ENCODE peak calls at places on chromosome 9, in five cellular contexts. One of them, this sample, is unnamed.

GRCh38 chr9:75658301-75658919 is 232.1 kb upstream of the PCSK5 start:
- DNase-seq in aorta: no peak
- DNase-seq in uterus: no peak
- DNase-seq in mammary epithelial cell: no peak
- DNase-seq in WERI-Rb-1: no peak
- DNase-seq in this sample: peak; percentile 45

GRCh38 chr9:112338561-112338960 is 5.1 kb upstream of the PTBP3 start:
- DNase-seq in aorta: no peak
- DNase-seq in uterus: no peak
- DNase-seq in mammary epithelial cell: peak; percentile 78
- DNase-seq in WERI-Rb-1: no peak
- DNase-seq in this sample: peak; percentile 67

GRCh38 chr9:80004687-80005086 is 432.9 kb downstream of the TLE4 start:
- DNase-seq in aorta: no peak
- DNase-seq in uterus: no peak
- DNase-seq in mammary epithelial cell: no peak
- DNase-seq in WERI-Rb-1: no peak
- DNase-seq in this sample: no peak

GRCh38 chr9:97873877-97874276 is 20.9 kb downstream of the FOXE1 start:
- DNase-seq in aorta: no peak
- DNase-seq in uterus: no peak
- DNase-seq in mammary epithelial cell: peak; percentile 52
- DNase-seq in WERI-Rb-1: no peak
- DNase-seq in this sample: peak; percentile 15

GRCh38 chr9:136941231-136942111 is 3.1 kb downstream of the FBXW5 start:
- DNase-seq in aorta: peak; percentile 76
- DNase-seq in uterus: peak; percentile 16
- DNase-seq in mammary epithelial cell: no peak
- DNase-seq in WERI-Rb-1: no peak
- DNase-seq in this sample: no peak

GRCh38 chr9:129027685-129028191 is 393 bp downstream of the SH3GLB2 start:
- DNase-seq in aorta: peak; percentile 87
- DNase-seq in uterus: peak; percentile 67
- DNase-seq in mammary epithelial cell: peak; percentile 57
- DNase-seq in WERI-Rb-1: peak; percentile 77
- DNase-seq in this sample: no peak

GRCh38 chr9:2281803-2282185 is 266.6 kb downstream of the SMARCA2 start:
- DNase-seq in aorta: no peak
- DNase-seq in uterus: no peak
- DNase-seq in mammary epithelial cell: no peak
- DNase-seq in WERI-Rb-1: no peak
- DNase-seq in this sample: no peak

GRCh38 chr9:80218336-80218735 is 646.6 kb downstream of the TLE4 start:
- DNase-seq in aorta: no peak
- DNase-seq in uterus: no peak
- DNase-seq in mammary epithelial cell: no peak
- DNase-seq in WERI-Rb-1: no peak
- DNase-seq in this sample: no peak

GRCh38 chr9:3008091-3008490 is 164.2 kb upstream of the PUM3 start:
- DNase-seq in aorta: no peak
- DNase-seq in uterus: no peak
- DNase-seq in mammary epithelial cell: no peak
- DNase-seq in WERI-Rb-1: no peak
- DNase-seq in this sample: no peak

GRCh38 chr9:107895524-107896001 is 406.0 kb upstream of the KLF4 start:
- DNase-seq in aorta: no peak
- DNase-seq in uterus: no peak
- DNase-seq in mammary epithelial cell: peak; percentile 40
- DNase-seq in WERI-Rb-1: no peak
- DNase-seq in this sample: no peak

GRCh38 chr9:116286287-116286686 is 132.7 kb downstream of the PAPPA start:
- DNase-seq in aorta: no peak
- DNase-seq in uterus: no peak
- DNase-seq in mammary epithelial cell: no peak
- DNase-seq in WERI-Rb-1: no peak
- DNase-seq in this sample: no peak

GRCh38 chr9:124320062-124320973 is 62.6 kb downstream of the NEK6 start:
- DNase-seq in aorta: peak; percentile 85
- DNase-seq in uterus: peak; percentile 61
- DNase-seq in mammary epithelial cell: peak; percentile 30
- DNase-seq in WERI-Rb-1: peak; percentile 88
- DNase-seq in this sample: peak; percentile 71

GRCh38 chr9:69877852-69878507 is 57.4 kb downstream of the CFAP95 start:
- DNase-seq in aorta: no peak
- DNase-seq in uterus: no peak
- DNase-seq in mammary epithelial cell: peak; percentile 37
- DNase-seq in WERI-Rb-1: no peak
- DNase-seq in this sample: peak; percentile 65

GRCh38 chr9:33926746-33927485 is 110.0 kb downstream of the UBE2R2 start:
- DNase-seq in aorta: peak; percentile 39
- DNase-seq in uterus: no peak
- DNase-seq in mammary epithelial cell: no peak
- DNase-seq in WERI-Rb-1: no peak
- DNase-seq in this sample: no peak

GRCh38 chr9:136297016-136297691 is 6.7 kb downstream of the CCDC187 start:
- DNase-seq in aorta: no peak
- DNase-seq in uterus: no peak
- DNase-seq in mammary epithelial cell: peak; percentile 84
- DNase-seq in WERI-Rb-1: no peak
- DNase-seq in this sample: no peak

GRCh38 chr9:137918331-137919094 is 40.9 kb downstream of the CACNA1B start:
- DNase-seq in aorta: no peak
- DNase-seq in uterus: no peak
- DNase-seq in mammary epithelial cell: no peak
- DNase-seq in WERI-Rb-1: no peak
- DNase-seq in this sample: no peak

GRCh38 chr9:81637276-81637675 is 52.1 kb downstream of the TLE1 start:
- DNase-seq in aorta: no peak
- DNase-seq in uterus: no peak
- DNase-seq in mammary epithelial cell: no peak
- DNase-seq in WERI-Rb-1: no peak
- DNase-seq in this sample: no peak

GRCh38 chr9:136020671-136021070 is 59.5 kb upstream of the UBAC1 start:
- DNase-seq in aorta: no peak
- DNase-seq in uterus: no peak
- DNase-seq in mammary epithelial cell: no peak
- DNase-seq in WERI-Rb-1: no peak
- DNase-seq in this sample: no peak

GRCh38 chr9:80560976-80561375 is 989.2 kb downstream of the TLE4 start:
- DNase-seq in aorta: no peak
- DNase-seq in uterus: no peak
- DNase-seq in mammary epithelial cell: peak; percentile 14
- DNase-seq in WERI-Rb-1: no peak
- DNase-seq in this sample: no peak

GRCh38 chr9:134597957-134598883 is 43.4 kb upstream of the COL5A1 start:
- DNase-seq in aorta: no peak
- DNase-seq in uterus: no peak
- DNase-seq in mammary epithelial cell: no peak
- DNase-seq in WERI-Rb-1: peak; percentile 53
- DNase-seq in this sample: no peak

GRCh38 chr9:87862536-87863268 is 20.0 kb upstream of the SPATA31E1 start:
- DNase-seq in aorta: no peak
- DNase-seq in uterus: no peak
- DNase-seq in mammary epithelial cell: peak; percentile 90
- DNase-seq in WERI-Rb-1: no peak
- DNase-seq in this sample: peak; percentile 70

GRCh38 chr9:94638335-94639044 is 828 bp downstream of the FBP1 start:
- DNase-seq in aorta: peak; percentile 63
- DNase-seq in uterus: no peak
- DNase-seq in mammary epithelial cell: no peak
- DNase-seq in WERI-Rb-1: no peak
- DNase-seq in this sample: no peak

GRCh38 chr9:2622361-2623045 is 916 bp downstream of the VLDLR start:
- DNase-seq in aorta: peak; percentile 81
- DNase-seq in uterus: peak; percentile 18
- DNase-seq in mammary epithelial cell: peak; percentile 54
- DNase-seq in WERI-Rb-1: peak; percentile 37
- DNase-seq in this sample: no peak

GRCh38 chr9:75445122-75445521 is 356.8 kb downstream of the OSTF1 start:
- DNase-seq in aorta: no peak
- DNase-seq in uterus: no peak
- DNase-seq in mammary epithelial cell: no peak
- DNase-seq in WERI-Rb-1: no peak
- DNase-seq in this sample: no peak

GRCh38 chr9:1429328-1429727 is 379.2 kb downstream of the DMRT2 start:
- DNase-seq in aorta: no peak
- DNase-seq in uterus: no peak
- DNase-seq in mammary epithelial cell: no peak
- DNase-seq in WERI-Rb-1: peak; percentile 10
- DNase-seq in this sample: peak; percentile 4

GRCh38 chr9:120387257-120387999 is 192.5 kb downstream of the CDK5RAP2 start:
- DNase-seq in aorta: no peak
- DNase-seq in uterus: no peak
- DNase-seq in mammary epithelial cell: no peak
- DNase-seq in WERI-Rb-1: no peak
- DNase-seq in this sample: no peak

GRCh38 chr9:84339523-84339922 is 1.0 kb downstream of the SLC28A3 start:
- DNase-seq in aorta: no peak
- DNase-seq in uterus: no peak
- DNase-seq in mammary epithelial cell: no peak
- DNase-seq in WERI-Rb-1: no peak
- DNase-seq in this sample: no peak

GRCh38 chr9:89277454-89277853 is 33.5 kb upstream of the CKS2 start:
- DNase-seq in aorta: no peak
- DNase-seq in uterus: no peak
- DNase-seq in mammary epithelial cell: peak; percentile 45
- DNase-seq in WERI-Rb-1: no peak
- DNase-seq in this sample: peak; percentile 65

GRCh38 chr9:80175286-80175906 is 603.6 kb downstream of the TLE4 start:
- DNase-seq in aorta: no peak
- DNase-seq in uterus: no peak
- DNase-seq in mammary epithelial cell: peak; percentile 16
- DNase-seq in WERI-Rb-1: peak; percentile 14
- DNase-seq in this sample: peak; percentile 75

GRCh38 chr9:85224301-85224700 is 517.5 kb downstream of the AGTPBP1 start:
- DNase-seq in aorta: no peak
- DNase-seq in uterus: no peak
- DNase-seq in mammary epithelial cell: no peak
- DNase-seq in WERI-Rb-1: no peak
- DNase-seq in this sample: no peak

GRCh38 chr9:130687615-130688014 is 6.0 kb upstream of the EXOSC2 start:
- DNase-seq in aorta: no peak
- DNase-seq in uterus: no peak
- DNase-seq in mammary epithelial cell: no peak
- DNase-seq in WERI-Rb-1: no peak
- DNase-seq in this sample: no peak

GRCh38 chr9:130689937-130690700 is 3.5 kb upstream of the EXOSC2 start:
- DNase-seq in aorta: no peak
- DNase-seq in uterus: peak; percentile 93
- DNase-seq in mammary epithelial cell: peak; percentile 98
- DNase-seq in WERI-Rb-1: no peak
- DNase-seq in this sample: peak; percentile 98

GRCh38 chr9:130692365-130692764 is 1.2 kb upstream of the EXOSC2 start:
- DNase-seq in aorta: no peak
- DNase-seq in uterus: no peak
- DNase-seq in mammary epithelial cell: no peak
- DNase-seq in WERI-Rb-1: peak; percentile 35
- DNase-seq in this sample: peak; percentile 35

GRCh38 chr9:130688070-130688469 is 5.5 kb upstream of the EXOSC2 start:
- DNase-seq in aorta: no peak
- DNase-seq in uterus: no peak
- DNase-seq in mammary epithelial cell: no peak
- DNase-seq in WERI-Rb-1: no peak
- DNase-seq in this sample: no peak

GRCh38 chr9:130689572-130689936 is 4.0 kb upstream of the EXOSC2 start:
- DNase-seq in aorta: no peak
- DNase-seq in uterus: no peak
- DNase-seq in mammary epithelial cell: no peak
- DNase-seq in WERI-Rb-1: no peak
- DNase-seq in this sample: no peak
- H3K4me3 ChIP-seq in aorta: no peak overlapping the region
- H3K4me3 ChIP-seq in uterus: peak overlapping the region; percentile 21
- H3K4me3 ChIP-seq in mammary epithelial cell: peak overlapping the region; percentile 61
- H3K4me3 ChIP-seq in WERI-Rb-1: no peak overlapping the region
- H3K4me3 ChIP-seq in this sample: peak overlapping the region; percentile 23

GRCh38 chr9:35072461-35073275 is at the start of gene VCP:
- DNase-seq in aorta: peak; percentile 99
- DNase-seq in uterus: peak; percentile 97
- DNase-seq in mammary epithelial cell: peak; percentile 99
- DNase-seq in WERI-Rb-1: peak; percentile 99
- DNase-seq in this sample: peak; percentile 100

GRCh38 chr9:35073276-35073607 is 817 bp upstream of the VCP start:
- DNase-seq in aorta: no peak
- DNase-seq in uterus: no peak
- DNase-seq in mammary epithelial cell: no peak
- DNase-seq in WERI-Rb-1: no peak
- DNase-seq in this sample: peak; percentile 19

GRCh38 chr9:35074141-35074540 is 1.7 kb upstream of the VCP start:
- DNase-seq in aorta: no peak
- DNase-seq in uterus: no peak
- DNase-seq in mammary epithelial cell: no peak
- DNase-seq in WERI-Rb-1: no peak
- DNase-seq in this sample: no peak

GRCh38 chr9:35070823-35071813 is 1.3 kb downstream of the VCP start:
- DNase-seq in aorta: no peak
- DNase-seq in uterus: no peak
- DNase-seq in mammary epithelial cell: peak; percentile 51
- DNase-seq in WERI-Rb-1: no peak
- DNase-seq in this sample: peak; percentile 49

DNA sequence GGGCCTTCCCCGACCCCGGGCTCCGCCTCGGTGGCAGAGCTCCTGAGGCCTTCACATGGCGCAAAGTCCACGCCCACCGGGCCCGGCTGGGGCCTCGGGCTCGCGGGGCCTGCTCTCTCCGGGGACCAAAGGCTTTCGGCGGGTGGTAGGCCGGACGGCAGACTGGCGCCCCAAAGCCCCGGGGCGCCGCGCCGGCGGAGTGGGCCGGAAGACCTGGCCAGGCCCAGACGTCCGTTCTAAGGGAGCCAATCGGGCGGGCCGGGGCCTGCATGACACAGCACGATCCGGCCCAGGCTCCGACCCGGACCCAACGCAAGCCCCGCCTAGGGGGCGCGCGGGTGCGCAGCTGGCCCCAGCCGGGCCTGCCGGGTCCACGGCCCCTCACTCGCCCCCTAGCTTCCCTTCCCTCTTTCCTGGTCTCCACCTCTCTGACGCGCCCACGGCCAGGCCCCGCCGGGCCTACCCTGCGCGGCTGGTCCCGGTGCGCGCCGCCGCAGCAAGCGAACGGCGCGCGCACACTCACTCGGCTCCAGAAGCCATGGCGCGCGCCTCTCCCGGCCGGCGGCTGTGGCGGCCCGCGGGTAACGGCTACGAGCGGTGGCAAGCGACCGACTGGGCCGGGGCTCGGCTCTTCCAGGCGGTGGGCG is 488 bp downstream of the VCP start:
- DNase-seq in aorta: peak; percentile 94
- DNase-seq in uterus: peak; percentile 80
- DNase-seq in mammary epithelial cell: peak; percentile 86
- DNase-seq in WERI-Rb-1: peak; percentile 84
- DNase-seq in this sample: peak; percentile 91
- H3K4me3 ChIP-seq in aorta: peak overlapping the region; percentile 61
- H3K4me3 ChIP-seq in uterus: peak overlapping the region; percentile 54
- H3K4me3 ChIP-seq in mammary epithelial cell: peak overlapping the region; percentile 95
- H3K4me3 ChIP-seq in WERI-Rb-1: peak overlapping the region; percentile 93
- H3K4me3 ChIP-seq in this sample: peak overlapping the region; percentile 100

GRCh38 chr9:122225323-122226141 is 3.2 kb downstream of the LHX6 start:
- DNase-seq in aorta: no peak
- DNase-seq in uterus: no peak
- DNase-seq in mammary epithelial cell: no peak
- DNase-seq in WERI-Rb-1: no peak
- DNase-seq in this sample: no peak
- H3K4me3 ChIP-seq in aorta: no peak overlapping the region
- H3K4me3 ChIP-seq in uterus: no peak overlapping the region
- H3K4me3 ChIP-seq in mammary epithelial cell: no peak overlapping the region
- H3K4me3 ChIP-seq in WERI-Rb-1: no peak overlapping the region
- H3K4me3 ChIP-seq in this sample: no peak overlapping the region

GRCh38 chr9:77257275-77257674 is 79.9 kb downstream of the VPS13A start:
- DNase-seq in aorta: no peak
- DNase-seq in uterus: no peak
- DNase-seq in mammary epithelial cell: no peak
- DNase-seq in WERI-Rb-1: no peak
- DNase-seq in this sample: no peak
- H3K4me3 ChIP-seq in aorta: no peak overlapping the region
- H3K4me3 ChIP-seq in uterus: no peak overlapping the region
- H3K4me3 ChIP-seq in mammary epithelial cell: no peak overlapping the region
- H3K4me3 ChIP-seq in WERI-Rb-1: no peak overlapping the region
- H3K4me3 ChIP-seq in this sample: no peak overlapping the region